ENCODE peak calls at places on chromosomes 3 and 15, in six cellular contexts. Y is iPS DF 6.9; V is left kidney; C is activated naive CD4-positive, alpha-beta T cell treated with anti-CD3 and anti-CD28 coated beads, Interleukin-2, amount 10 ng/mL, durations not matched to agents 7 days and 5 days; D is astrocyte of the hippocampus; W is HEK293T. J is an unnamed sample.

GRCh38 chr3:46866720-46867549 is 3.7 kb upstream of the MYL3 start:
- DNase-seq in D (peak; percentile 66), C (peak; percentile 87), V (peak; percentile 66), Y (no peak), W (peak; percentile 75), J (peak; percentile 30)

GRCh38 chr3:197949191-197949766 is 711 bp upstream of the RPL35A start:
- DNase-seq in W (no peak), C (no peak), Y (no peak), V (no peak), D (no peak), J (no peak)

GRCh38 chr3:188489639-188490405 is 335.9 kb downstream of the LPP start:
- DNase-seq in C (no peak), V (no peak), Y (no peak), W (no peak), D (no peak), J (peak; percentile 65)

GRCh38 chr3:146968204-146968651 is 363.1 kb upstream of the PLSCR5 start:
- DNase-seq in V (no peak), Y (no peak), D (peak; percentile 73), C (no peak), W (no peak), J (peak; percentile 91)

GRCh38 chr3:35663471-35663870 is 24.1 kb downstream of the ARPP21 start:
- DNase-seq in D (no peak), V (no peak), C (no peak), Y (no peak), W (no peak), J (no peak)

GRCh38 chr15:37100109-37100873 is at the start of gene MEIS2:
- DNase-seq in Y (no peak), V (peak; percentile 99), D (peak; percentile 96), C (peak; percentile 58), W (peak; percentile 72), J (peak; percentile 92)

GRCh38 chr3:175601521-175601920 is 742.4 kb downstream of the NAALADL2 start:
- DNase-seq in C (no peak), D (no peak), V (no peak), Y (no peak), W (no peak), J (no peak)

GRCh38 chr3:106820726-106821362 is 556.4 kb upstream of the CCDC54 start:
- DNase-seq in C (no peak), Y (no peak), V (no peak), W (no peak), D (no peak), J (no peak)

GRCh38 chr15:98428253-98428989 is 219.9 kb upstream of the IGF1R start:
- DNase-seq in C (peak; percentile 71), V (peak; percentile 93), Y (no peak), D (peak; percentile 85), W (peak; percentile 92), J (peak; percentile 71)

GRCh38 chr3:53744351-53744750 is 101.9 kb downstream of the CHDH start:
- DNase-seq in Y (no peak), W (peak; percentile 28), D (no peak), V (no peak), C (no peak), J (no peak)

GRCh38 chr15:38683382-38684242 is 119.0 kb upstream of the RASGRP1 start:
- DNase-seq in C (peak; percentile 84), D (peak; percentile 74), V (peak; percentile 74), W (peak; percentile 27), Y (no peak), J (peak; percentile 35)

GRCh38 chr15:92048739-92049138 is 195.2 kb downstream of the SLCO3A1 start:
- DNase-seq in W (no peak), C (no peak), D (no peak), Y (no peak), V (no peak), J (no peak)

GRCh38 chr3:140573011-140573410 is 104.9 kb upstream of the TRIM42 start:
- DNase-seq in C (no peak), Y (no peak), W (no peak), V (peak; percentile 14), D (no peak), J (no peak)

GRCh38 chr3:31610700-31611275 is 78.1 kb downstream of the STT3B start:
- DNase-seq in D (peak; percentile 68), V (peak; percentile 24), Y (no peak), C (no peak), W (peak; percentile 28), J (peak; percentile 49)

GRCh38 chr15:62469874-62470688 is 305.0 kb upstream of the C2CD4B start:
- DNase-seq in C (no peak), D (peak; percentile 93), Y (no peak), V (no peak), W (no peak), J (peak; percentile 80)

GRCh38 chr3:53581671-53582070 is 87.3 kb downstream of the CACNA1D start:
- DNase-seq in D (peak; percentile 37), V (no peak), W (no peak), Y (no peak), C (no peak), J (peak; percentile 32)

GRCh38 chr3:33277193-33277882 is at the start of gene FBXL2:
- DNase-seq in D (peak; percentile 94), W (peak; percentile 98), V (peak; percentile 96), Y (peak; percentile 84), C (peak; percentile 23), J (peak; percentile 68)

GRCh38 chr3:31066999-31067398 is 172.5 kb upstream of the GADL1 start:
- DNase-seq in D (peak; percentile 94), Y (no peak), C (no peak), W (peak; percentile 39), V (peak; percentile 68), J (peak; percentile 96)

GRCh38 chr3:194329566-194329965 is 21.6 kb downstream of the CPN2 start:
- DNase-seq in D (no peak), Y (no peak), C (no peak), W (no peak), V (no peak), J (peak; percentile 70)

GRCh38 chr15:48868549-48868948 is 9.4 kb upstream of the EID1 start:
- DNase-seq in W (no peak), D (peak; percentile 36), C (no peak), V (no peak), Y (no peak), J (peak; percentile 73)

GRCh38 chr15:98735304-98735703 is 87.0 kb downstream of the IGF1R start:
- DNase-seq in W (no peak), C (no peak), D (no peak), Y (no peak), V (no peak), J (no peak)

GRCh38 chr3:53269888-53270880 is 14.4 kb upstream of the TKT start:
- DNase-seq in Y (peak; percentile 90), W (peak; percentile 54), D (peak; percentile 99), V (peak; percentile 88), C (peak; percentile 46), J (peak; percentile 97)

GRCh38 chr3:170055209-170055608 is 17.4 kb downstream of the GPR160 start:
- DNase-seq in V (no peak), Y (no peak), C (no peak), D (peak; percentile 48), W (no peak), J (peak; percentile 33)

J was measured in LHCN-M2.